ENCODE peak calls at places on chromosomes 4 and X, in six cellular contexts. One of them, this sample, is unnamed.

GRCh38 chrX:49761481-49761880 is 65.7 kb upstream of the PAGE1 start:
- DNase-seq in K562: peak; percentile 24
- DNase-seq in GM12878: no peak
- DNase-seq in GM23338: peak; percentile 37
- DNase-seq in HCT116: no peak
- DNase-seq in endothelial cell of umbilical vein: peak; percentile 3
- DNase-seq in this sample: no peak

GRCh38 chrX:53039239-53039638 is 9.3 kb upstream of the GPR173 start:
- DNase-seq in K562: no peak
- DNase-seq in GM12878: no peak
- DNase-seq in GM23338: no peak
- DNase-seq in HCT116: no peak
- DNase-seq in endothelial cell of umbilical vein: no peak
- DNase-seq in this sample: no peak

GRCh38 chr4:2093265-2093664 is 34.1 kb downstream of the NAT8L start:
- DNase-seq in K562: no peak
- DNase-seq in GM12878: no peak
- DNase-seq in GM23338: no peak
- DNase-seq in HCT116: no peak
- DNase-seq in endothelial cell of umbilical vein: no peak
- DNase-seq in this sample: no peak

GRCh38 chr4:157004279-157005161 is 32.9 kb upstream of the PDGFC start:
- DNase-seq in K562: no peak
- DNase-seq in GM12878: no peak
- DNase-seq in GM23338: no peak
- DNase-seq in HCT116: no peak
- DNase-seq in endothelial cell of umbilical vein: peak; percentile 68
- DNase-seq in this sample: no peak

GRCh38 chr4:2266181-2266580 is 4.3 kb upstream of the MXD4 start:
- DNase-seq in K562: no peak
- DNase-seq in GM12878: no peak
- DNase-seq in GM23338: no peak
- DNase-seq in HCT116: no peak
- DNase-seq in endothelial cell of umbilical vein: no peak
- DNase-seq in this sample: no peak

GRCh38 chrX:19743386-19743785 is 144.0 kb downstream of the SH3KBP1 start:
- DNase-seq in K562: no peak
- DNase-seq in GM12878: peak; percentile 70
- DNase-seq in GM23338: no peak
- DNase-seq in HCT116: no peak
- DNase-seq in endothelial cell of umbilical vein: no peak
- DNase-seq in this sample: no peak

GRCh38 chrX:120302434-120302833 is 8.8 kb downstream of the TMEM255A start:
- DNase-seq in K562: no peak
- DNase-seq in GM12878: peak; percentile 61
- DNase-seq in GM23338: peak; percentile 34
- DNase-seq in HCT116: no peak
- DNase-seq in endothelial cell of umbilical vein: no peak
- DNase-seq in this sample: peak; percentile 45

GRCh38 chrX:9538544-9539045 is 73.7 kb downstream of the TBL1X start:
- DNase-seq in K562: no peak
- DNase-seq in GM12878: no peak
- DNase-seq in GM23338: no peak
- DNase-seq in HCT116: no peak
- DNase-seq in endothelial cell of umbilical vein: no peak
- DNase-seq in this sample: no peak

GRCh38 chrX:41043950-41044349 is 41.3 kb upstream of the USP9X start:
- DNase-seq in K562: no peak
- DNase-seq in GM12878: no peak
- DNase-seq in GM23338: no peak
- DNase-seq in HCT116: no peak
- DNase-seq in endothelial cell of umbilical vein: peak; percentile 37
- DNase-seq in this sample: no peak

GRCh38 chr4:90845777-90846176 is 718.6 kb downstream of the CCSER1 start:
- DNase-seq in K562: no peak
- DNase-seq in GM12878: no peak
- DNase-seq in GM23338: no peak
- DNase-seq in HCT116: no peak
- DNase-seq in endothelial cell of umbilical vein: peak; percentile 64
- DNase-seq in this sample: peak; percentile 34

GRCh38 chr4:69782651-69783310 is 22.4 kb upstream of the SULT1B1 start:
- DNase-seq in K562: no peak
- DNase-seq in GM12878: no peak
- DNase-seq in GM23338: no peak
- DNase-seq in HCT116: no peak
- DNase-seq in endothelial cell of umbilical vein: no peak
- DNase-seq in this sample: no peak

GRCh38 chrX:153448556-153449280 is 2.9 kb upstream of the TREX2 start:
- DNase-seq in K562: no peak
- DNase-seq in GM12878: no peak
- DNase-seq in GM23338: no peak
- DNase-seq in HCT116: no peak
- DNase-seq in endothelial cell of umbilical vein: no peak
- DNase-seq in this sample: no peak

GRCh38 chrX:42776195-42776594 is 1.8 kb downstream of the PPP1R2C start:
- DNase-seq in K562: no peak
- DNase-seq in GM12878: no peak
- DNase-seq in GM23338: no peak
- DNase-seq in HCT116: no peak
- DNase-seq in endothelial cell of umbilical vein: peak; percentile 88
- DNase-seq in this sample: no peak

GRCh38 chrX:12309733-12310054 is 171.4 kb downstream of the FRMPD4 start:
- DNase-seq in K562: no peak
- DNase-seq in GM12878: no peak
- DNase-seq in GM23338: peak; percentile 17
- DNase-seq in HCT116: no peak
- DNase-seq in endothelial cell of umbilical vein: no peak
- DNase-seq in this sample: no peak

GRCh38 chr4:105714932-105715331 is 6.3 kb downstream of the GSTCD start:
- DNase-seq in K562: no peak
- DNase-seq in GM12878: no peak
- DNase-seq in GM23338: no peak
- DNase-seq in HCT116: no peak
- DNase-seq in endothelial cell of umbilical vein: no peak
- DNase-seq in this sample: no peak

GRCh38 chr4:5887361-5888221 is 5.3 kb downstream of the CRMP1 start:
- DNase-seq in K562: peak; percentile 19
- DNase-seq in GM12878: no peak
- DNase-seq in GM23338: peak; percentile 75
- DNase-seq in HCT116: no peak
- DNase-seq in endothelial cell of umbilical vein: no peak
- DNase-seq in this sample: no peak

GRCh38 chr4:66575024-66575696 is 904.9 kb upstream of the EPHA5 start:
- DNase-seq in K562: no peak
- DNase-seq in GM12878: no peak
- DNase-seq in GM23338: no peak
- DNase-seq in HCT116: no peak
- DNase-seq in endothelial cell of umbilical vein: no peak
- DNase-seq in this sample: no peak

GRCh38 chr4:113958766-113959540 is 20.5 kb downstream of the ARSJ start:
- DNase-seq in K562: no peak
- DNase-seq in GM12878: no peak
- DNase-seq in GM23338: no peak
- DNase-seq in HCT116: peak; percentile 90
- DNase-seq in endothelial cell of umbilical vein: peak; percentile 95
- DNase-seq in this sample: peak; percentile 60

GRCh38 chrX:155923200-155923599 is 42.1 kb downstream of the VAMP7 start:
- DNase-seq in K562: no peak
- DNase-seq in GM12878: no peak
- DNase-seq in GM23338: no peak
- DNase-seq in HCT116: no peak
- DNase-seq in endothelial cell of umbilical vein: no peak
- DNase-seq in this sample: no peak

GRCh38 chrX:23959781-23960180 is 52.0 kb downstream of the CXorf58 start:
- DNase-seq in K562: no peak
- DNase-seq in GM12878: no peak
- DNase-seq in GM23338: peak; percentile 4
- DNase-seq in HCT116: no peak
- DNase-seq in endothelial cell of umbilical vein: no peak
- DNase-seq in this sample: no peak

GRCh38 chr4:176359590-176359989 is 39.8 kb downstream of the SPCS3 start:
- DNase-seq in K562: no peak
- DNase-seq in GM12878: no peak
- DNase-seq in GM23338: no peak
- DNase-seq in HCT116: no peak
- DNase-seq in endothelial cell of umbilical vein: no peak
- DNase-seq in this sample: no peak

GRCh38 chr4:13522282-13523104 is 21.8 kb downstream of the NKX3-2 start:
- DNase-seq in K562: peak; percentile 4
- DNase-seq in GM12878: no peak
- DNase-seq in GM23338: peak; percentile 81
- DNase-seq in HCT116: no peak
- DNase-seq in endothelial cell of umbilical vein: no peak
- DNase-seq in this sample: no peak
- TF ChIP-seq EZH2 in K562: no peak
- TF ChIP-seq EZH2 in GM12878: peak; percentile 47
- TF ChIP-seq EZH2 in GM23338: peak; percentile 31
- TF ChIP-seq EZH2 in HCT116: no peak
- TF ChIP-seq EZH2 in endothelial cell of umbilical vein: peak; percentile 67
- TF ChIP-seq EZH2 in this sample: no peak

DNA sequence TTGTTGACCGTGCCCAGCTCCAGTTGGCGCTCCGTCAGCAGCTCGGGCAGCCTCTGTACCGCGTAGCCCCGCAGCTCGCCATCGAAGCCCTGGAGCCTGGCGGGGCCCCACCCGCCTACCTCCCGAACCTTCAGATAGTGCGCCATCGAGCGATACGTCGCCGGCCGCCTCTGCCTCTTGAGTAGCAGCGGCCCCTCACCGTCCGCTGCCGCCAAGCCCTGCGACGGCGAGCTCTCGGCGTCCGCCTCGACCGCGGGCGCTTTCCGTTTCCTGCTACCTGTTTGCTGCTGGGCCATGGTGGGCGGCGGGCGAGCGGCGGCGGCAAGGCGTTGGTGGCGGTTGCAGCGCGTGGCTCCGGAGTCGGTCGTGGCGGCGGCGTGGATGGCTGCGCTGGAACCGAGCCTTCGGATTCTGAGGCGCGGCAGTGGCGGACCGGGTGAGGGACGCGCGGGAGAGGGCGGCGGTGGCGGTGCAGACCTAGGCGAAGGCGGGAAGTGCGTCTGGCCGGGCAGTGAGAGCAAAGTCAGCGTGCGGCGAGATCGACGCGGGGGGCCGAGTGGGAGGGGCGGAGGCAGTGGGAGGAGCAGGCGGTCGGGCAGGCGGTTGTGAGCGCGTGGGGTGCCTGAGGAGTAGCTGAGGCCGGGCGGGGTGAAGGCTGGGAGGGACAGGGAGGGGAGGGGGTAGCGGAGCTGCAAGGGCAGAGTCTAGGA is at the start of gene DCAF12L1:
- DNase-seq in K562: no peak
- DNase-seq in GM12878: no peak
- DNase-seq in GM23338: peak; percentile 60
- DNase-seq in HCT116: no peak
- DNase-seq in endothelial cell of umbilical vein: peak; percentile 43
- DNase-seq in this sample: no peak
- TF ChIP-seq POLR2AphosphoS5 in K562: no peak
- TF ChIP-seq POLR2AphosphoS5 in GM12878: no peak
- TF ChIP-seq POLR2AphosphoS5 in GM23338: peak; percentile 42
- TF ChIP-seq POLR2AphosphoS5 in HCT116: no peak
- TF ChIP-seq POLR2AphosphoS5 in endothelial cell of umbilical vein: no peak
- TF ChIP-seq POLR2AphosphoS5 in this sample: no peak

GRCh38 chr4:87527446-87528240 is 1.5 kb downstream of the SPARCL1 start:
- DNase-seq in K562: no peak
- DNase-seq in GM12878: no peak
- DNase-seq in GM23338: no peak
- DNase-seq in HCT116: no peak
- DNase-seq in endothelial cell of umbilical vein: no peak
- DNase-seq in this sample: no peak

GRCh38 chr4:87532907-87533306 is 3.7 kb upstream of the SPARCL1 start:
- DNase-seq in K562: no peak
- DNase-seq in GM12878: no peak
- DNase-seq in GM23338: no peak
- DNase-seq in HCT116: no peak
- DNase-seq in endothelial cell of umbilical vein: no peak
- DNase-seq in this sample: no peak

GRCh38 chr4:87529187-87529586 is at the start of gene SPARCL1:
- DNase-seq in K562: no peak
- DNase-seq in GM12878: no peak
- DNase-seq in GM23338: peak; percentile 23
- DNase-seq in HCT116: no peak
- DNase-seq in endothelial cell of umbilical vein: no peak
- DNase-seq in this sample: no peak

GRCh38 chr4:87532109-87532508 is 2.9 kb upstream of the SPARCL1 start:
- DNase-seq in K562: no peak
- DNase-seq in GM12878: no peak
- DNase-seq in GM23338: no peak
- DNase-seq in HCT116: no peak
- DNase-seq in endothelial cell of umbilical vein: no peak
- DNase-seq in this sample: no peak

DNA sequence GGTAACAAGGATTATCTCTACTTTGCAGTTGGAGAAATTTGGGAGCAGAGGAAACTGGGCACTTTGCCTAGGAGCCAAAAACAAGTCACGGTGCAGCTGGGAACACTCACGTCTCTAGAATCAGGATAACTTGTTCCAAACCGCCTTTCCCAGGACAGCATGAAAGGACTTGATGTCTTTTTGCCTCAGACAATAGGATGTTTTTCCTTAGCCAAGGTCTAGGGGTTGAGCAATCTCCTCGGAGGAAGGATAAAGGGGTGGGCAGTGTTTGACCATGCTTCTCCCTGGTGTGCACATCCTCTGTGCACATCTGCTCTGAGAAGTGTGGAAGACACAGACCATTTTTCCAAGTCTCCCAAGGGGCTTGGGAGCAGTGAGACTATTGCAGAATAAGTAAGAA is 1.7 kb upstream of the SPARCL1 start:
- DNase-seq in K562: no peak
- DNase-seq in GM12878: no peak
- DNase-seq in GM23338: peak; percentile 17
- DNase-seq in HCT116: no peak
- DNase-seq in endothelial cell of umbilical vein: peak; percentile 55
- DNase-seq in this sample: no peak
- H3K27ac ChIP-seq in K562: no peak overlapping the region
- H3K27ac ChIP-seq in GM12878: no peak overlapping the region
- H3K27ac ChIP-seq in GM23338: no peak overlapping the region
- H3K27ac ChIP-seq in HCT116: no peak overlapping the region
- H3K27ac ChIP-seq in endothelial cell of umbilical vein: no peak overlapping the region
- H3K27ac ChIP-seq in this sample: no peak overlapping the region

GRCh38 chr4:54099959-54100606 is at the start of gene GSX2:
- DNase-seq in K562: no peak
- DNase-seq in GM12878: no peak
- DNase-seq in GM23338: peak; percentile 62
- DNase-seq in HCT116: no peak
- DNase-seq in endothelial cell of umbilical vein: no peak
- DNase-seq in this sample: no peak

GRCh38 chr4:54102747-54103146 is 2.8 kb downstream of the GSX2 start:
- DNase-seq in K562: no peak
- DNase-seq in GM12878: no peak
- DNase-seq in GM23338: no peak
- DNase-seq in HCT116: no peak
- DNase-seq in endothelial cell of umbilical vein: no peak
- DNase-seq in this sample: no peak

GRCh38 chr4:54103190-54103574 is 3.2 kb downstream of the GSX2 start:
- DNase-seq in K562: no peak
- DNase-seq in GM12878: no peak
- DNase-seq in GM23338: peak; percentile 58
- DNase-seq in HCT116: no peak
- DNase-seq in endothelial cell of umbilical vein: no peak
- DNase-seq in this sample: no peak

GRCh38 chr4:54100607-54101189 is 735 bp downstream of the GSX2 start:
- DNase-seq in K562: no peak
- DNase-seq in GM12878: no peak
- DNase-seq in GM23338: peak; percentile 39
- DNase-seq in HCT116: no peak
- DNase-seq in endothelial cell of umbilical vein: no peak
- DNase-seq in this sample: no peak

GRCh38 chr4:54101190-54102041 is 1.5 kb downstream of the GSX2 start:
- DNase-seq in K562: no peak
- DNase-seq in GM12878: no peak
- DNase-seq in GM23338: peak; percentile 55
- DNase-seq in HCT116: no peak
- DNase-seq in endothelial cell of umbilical vein: no peak
- DNase-seq in this sample: no peak
- TF ChIP-seq EZH2 in K562: no peak
- TF ChIP-seq EZH2 in GM12878: no peak
- TF ChIP-seq EZH2 in GM23338: peak; percentile 89
- TF ChIP-seq EZH2 in HCT116: no peak
- TF ChIP-seq EZH2 in endothelial cell of umbilical vein: peak; percentile 94
- TF ChIP-seq EZH2 in this sample: no peak